ENCODE peak calls at places on chromosomes 5 and 9, in nine cellular contexts. B is breast epithelium, U is ascending aorta, E is mucosa of descending colon, X is GM12865, L is heart right ventricle, N is fibroblast of the aortic adventitia, S is WERI-Rb-1, D is cardiac muscle cell. H is an unnamed sample.
A peak's percentile ranks its signal among the peaks of the same experiment; 100 is the strongest.

GRCh38 chr5:83428126-83428525 is 43.4 kb upstream of the VCAN start:
- DNase-seq in B (no peak), U (no peak), E (no peak), X (peak; percentile 10), L (no peak), N (peak; percentile 76), S (no peak), D (peak; percentile 47), H (no peak)

GRCh38 chr5:32531885-32532520 is 53.4 kb upstream of the SUB1 start:
- DNase-seq in B (no peak), U (no peak), E (no peak), X (peak; percentile 74), L (no peak), N (peak; percentile 45), S (no peak), D (peak; percentile 59), H (peak; percentile 84)

GRCh38 chr9:87695523-87695922 is 30.4 kb upstream of the CTSL start:
- DNase-seq in B (no peak), U (no peak), E (no peak), X (no peak), L (no peak), N (no peak), S (no peak), D (no peak), H (no peak)

GRCh38 chr5:1702318-1702717 is 97.3 kb downstream of the MRPL36 start:
- DNase-seq in B (no peak), U (no peak), E (no peak), X (no peak), L (no peak), N (no peak), S (no peak), D (no peak), H (no peak)

GRCh38 chr9:72394061-72394460 is 29.1 kb upstream of the ZFAND5 start:
- DNase-seq in B (no peak), U (no peak), E (no peak), X (no peak), L (no peak), N (no peak), S (no peak), D (no peak), H (no peak)

GRCh38 chr5:171610053-171610452 is 175.6 kb upstream of the SMIM23 start:
- DNase-seq in B (no peak), U (no peak), E (no peak), X (no peak), L (no peak), N (no peak), S (no peak), D (no peak), H (peak; percentile 5)

GRCh38 chr9:78040726-78041125 is 9.1 kb upstream of the GNAQ start:
- DNase-seq in B (no peak), U (no peak), E (no peak), X (no peak), L (no peak), N (no peak), S (no peak), D (no peak), H (no peak)

GRCh38 chr9:32928912-32929311 is 72.5 kb downstream of the APTX start:
- DNase-seq in B (no peak), U (no peak), E (no peak), X (no peak), L (no peak), N (no peak), S (no peak), D (peak; percentile 7), H (no peak)

GRCh38 chr5:92907914-92908606 is 673.0 kb downstream of the NR2F1-AS1 start:
- DNase-seq in B (no peak), U (no peak), E (no peak), X (peak; percentile 38), L (no peak), N (peak; percentile 68), S (no peak), D (peak; percentile 69), H (no peak)

GRCh38 chr5:102283111-102283797 is 12.8 kb downstream of the SLCO4C1 start:
- DNase-seq in B (no peak), U (no peak), E (no peak), X (no peak), L (no peak), N (no peak), S (no peak), D (no peak), H (no peak)

GRCh38 chr5:113112435-113112834 is 135.8 kb downstream of the DCP2 start:
- DNase-seq in B (no peak), U (no peak), E (no peak), X (no peak), L (no peak), N (peak; percentile 79), S (no peak), D (peak; percentile 73), H (no peak)

GRCh38 chr5:54743997-54744788 is 226.6 kb downstream of the SNX18 start:
- DNase-seq in B (no peak), U (no peak), E (peak; percentile 35), X (peak; percentile 86), L (no peak), N (peak; percentile 97), S (no peak), D (peak; percentile 97), H (no peak)

GRCh38 chr9:35790385-35791291 is 753 bp upstream of the NPR2 start:
- DNase-seq in B (peak; percentile 61), U (no peak), E (peak; percentile 47), X (peak; percentile 74), L (peak; percentile 58), N (peak; percentile 91), S (peak; percentile 88), D (peak; percentile 94), H (peak; percentile 86)
- H3K4me3 ChIP-seq in B (peak overlapping the region; percentile 56), U (peak overlapping the region; percentile 64), E (no peak overlapping the region), X (no peak overlapping the region), L (peak overlapping the region; percentile 71), N (peak overlapping the region; percentile 47), S (peak overlapping the region; percentile 66), D (peak overlapping the region; percentile 20), H (no peak overlapping the region)

DNA sequence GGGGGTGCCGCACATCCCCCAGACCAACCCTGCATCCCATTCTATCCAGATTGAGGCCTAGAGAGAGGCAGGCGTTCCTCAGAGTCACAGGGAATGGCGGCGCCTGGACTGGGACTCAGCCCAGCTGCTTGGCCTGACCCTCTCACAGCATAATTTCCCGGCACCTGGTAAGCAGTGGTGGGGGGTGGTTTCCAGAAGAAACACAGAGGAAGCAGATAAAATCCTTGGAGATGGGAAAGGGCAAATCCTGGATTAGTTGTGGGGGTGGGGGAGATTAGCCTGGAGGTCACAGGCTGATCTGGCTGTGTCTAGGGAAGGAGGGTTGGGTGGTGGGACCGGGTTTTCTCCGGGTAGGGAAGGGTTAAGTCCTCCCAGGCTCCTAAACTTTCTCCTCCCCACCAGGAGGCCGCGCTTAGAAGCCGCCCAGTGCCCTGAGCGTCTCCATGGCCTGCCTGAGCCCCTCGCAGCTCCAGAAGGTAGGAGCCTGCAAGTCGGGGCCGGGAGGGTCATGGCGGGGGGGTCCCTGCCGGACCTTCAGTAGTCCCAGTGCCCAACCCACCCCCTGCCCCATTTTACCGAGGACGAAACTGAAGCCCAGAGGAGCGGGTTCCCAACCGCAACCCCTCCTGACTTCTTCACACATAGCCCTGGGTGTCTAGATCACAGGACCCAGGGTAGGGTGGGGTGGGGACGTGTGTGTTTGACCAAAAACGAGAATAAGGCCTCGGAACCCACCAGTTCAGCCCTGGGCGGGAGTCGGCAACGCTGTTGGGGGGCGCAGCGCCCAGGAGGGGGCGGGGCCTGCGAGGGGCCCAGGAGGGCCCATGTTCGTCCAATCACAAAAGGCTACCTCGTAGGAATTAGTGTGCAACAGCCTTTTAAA is 1.3 kb downstream of the PHYHD1 start:
- DNase-seq in B (no peak), U (no peak), E (peak; percentile 51), X (no peak), L (peak; percentile 63), N (peak; percentile 53), S (peak; percentile 99), D (peak; percentile 83), H (peak; percentile 92)
- H3K4me3 ChIP-seq in B (peak overlapping the region; percentile 56), U (peak overlapping the region; percentile 59), E (no peak overlapping the region), X (no peak overlapping the region), L (peak overlapping the region; percentile 64), N (peak overlapping the region; percentile 54), S (peak overlapping the region; percentile 51), D (peak overlapping the region; percentile 55), H (peak overlapping the region; percentile 76)

GRCh38 chr5:73434921-73435320 is 13.7 kb downstream of the FOXD1 start:
- DNase-seq in B (no peak), U (no peak), E (no peak), X (no peak), L (no peak), N (no peak), S (no peak), D (no peak), H (no peak)

GRCh38 chr5:73437126-73438047 is 11.2 kb downstream of the FOXD1 start:
- DNase-seq in B (no peak), U (no peak), E (peak; percentile 60), X (no peak), L (peak; percentile 21), N (peak; percentile 33), S (no peak), D (no peak), H (peak; percentile 91)

GRCh38 chr5:73434461-73434860 is 14.1 kb downstream of the FOXD1 start:
- DNase-seq in B (no peak), U (no peak), E (no peak), X (no peak), L (no peak), N (no peak), S (no peak), D (no peak), H (no peak)

GRCh38 chr5:73436535-73437125 is 11.9 kb downstream of the FOXD1 start:
- DNase-seq in B (no peak), U (no peak), E (peak; percentile 55), X (no peak), L (no peak), N (no peak), S (no peak), D (no peak), H (peak; percentile 71)

DNA sequence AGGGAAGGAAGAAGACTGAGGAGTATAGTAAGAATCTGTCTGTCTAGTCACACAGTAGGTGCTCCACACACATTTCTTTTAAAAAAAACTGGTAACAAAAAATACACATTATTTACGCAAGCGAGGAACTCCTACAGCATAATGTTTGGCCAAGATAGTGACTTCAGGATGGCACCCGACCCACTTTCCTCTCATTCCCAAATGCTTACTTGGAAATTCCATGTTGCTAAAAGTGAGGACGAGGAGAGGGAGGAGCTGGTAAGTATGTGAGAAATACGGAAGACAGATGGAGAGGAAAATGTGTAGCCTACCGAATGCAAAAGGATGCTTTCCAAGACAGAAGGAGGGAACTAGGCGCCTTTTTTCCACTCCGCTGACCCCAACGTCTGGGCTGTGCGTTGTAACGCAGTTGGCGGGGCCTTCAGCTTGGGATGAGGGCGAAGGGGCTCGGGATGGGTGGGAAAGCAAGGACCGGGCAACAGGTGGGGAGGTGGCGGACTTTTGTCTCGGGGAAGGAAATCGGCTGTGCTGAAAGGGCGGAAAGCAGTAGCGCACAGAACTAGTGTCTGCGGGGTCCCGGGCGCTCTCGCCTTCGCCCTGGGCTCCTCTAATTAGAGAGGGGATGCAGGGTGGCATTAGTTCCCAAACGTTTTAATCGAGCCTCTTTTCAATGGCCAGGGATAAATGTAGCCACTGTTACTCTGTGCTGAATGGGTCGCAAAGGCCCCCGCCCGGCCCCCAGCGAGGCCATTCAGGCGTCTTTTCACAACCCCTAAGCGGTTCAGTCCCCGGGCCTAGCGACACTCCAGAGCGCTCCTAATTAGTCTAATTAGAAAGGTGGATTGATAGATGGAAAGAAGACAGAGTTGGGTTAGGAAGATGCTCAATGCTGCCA is 12.7 kb downstream of the FOXD1 start:
- DNase-seq in B (no peak), U (no peak), E (no peak), X (no peak), L (no peak), N (no peak), S (no peak), D (no peak), H (peak; percentile 74)
- H3K4me3 ChIP-seq in B (no peak overlapping the region), U (no peak overlapping the region), E (no peak overlapping the region), X (no peak overlapping the region), L (no peak overlapping the region), N (no peak overlapping the region), S (no peak overlapping the region), D (peak overlapping the region; percentile 18), H (peak overlapping the region; percentile 34)

GRCh38 chr5:9553561-9553960 is 7.7 kb upstream of the SEMA5A start:
- DNase-seq in B (no peak), U (no peak), E (peak; percentile 73), X (no peak), L (no peak), N (no peak), S (no peak), D (no peak), H (no peak)
- H3K4me3 ChIP-seq in B (no peak overlapping the region), U (no peak overlapping the region), E (no peak overlapping the region), X (no peak overlapping the region), L (no peak overlapping the region), N (no peak overlapping the region), S (no peak overlapping the region), D (no peak overlapping the region), H (no peak overlapping the region)

H was measured in endodermal cell.